ENCODE peak calls at places on chromosomes 6 and 20, in nine cellular contexts. V, G, Q, P, W, A, K, U and C are unnamed samples.

GRCh38 chr6:107661291-107661690 is 162.8 kb downstream of the SCML4 start:
- DNase-seq in V (no peak), G (no peak), Q (peak), P (no peak), W (no peak), A (no peak), K (no peak), U (no peak), C (no peak)

GRCh38 chr20:14344746-14345145 is 7.3 kb upstream of the FLRT3 start:
- DNase-seq in V (no peak), G (no peak), Q (no peak), P (no peak), W (no peak), A (no peak), K (no peak), U (no peak), C (no peak)

GRCh38 chr6:17224056-17224455 is 57.1 kb upstream of the RBM24 start:
- DNase-seq in V (peak), G (no peak), Q (no peak), P (no peak), W (peak), A (no peak), K (no peak), U (no peak), C (no peak)

GRCh38 chr6:168131464-168132415 is 52.7 kb upstream of the FRMD1 start:
- DNase-seq in V (no peak), G (no peak), Q (no peak), P (no peak), W (no peak), A (no peak), K (no peak), U (no peak), C (no peak)

GRCh38 chr6:148508401-148509151 is 165.9 kb downstream of the SASH1 start:
- DNase-seq in V (peak), G (peak), Q (no peak), P (no peak), W (no peak), A (no peak), K (no peak), U (no peak), C (no peak)

GRCh38 chr6:72619883-72620696 is 1.8 kb upstream of the KCNQ5 start:
- DNase-seq in V (no peak), G (peak), Q (no peak), P (peak), W (no peak), A (peak), K (peak), U (peak), C (no peak)

GRCh38 chr6:149332602-149333311 is 15.2 kb downstream of the TAB2 start:
- DNase-seq in V (no peak), G (no peak), Q (no peak), P (no peak), W (no peak), A (no peak), K (no peak), U (no peak), C (no peak)

GRCh38 chr20:19690462-19690861 is 67.6 kb upstream of the RIN2 start:
- DNase-seq in V (no peak), G (peak), Q (no peak), P (no peak), W (no peak), A (no peak), K (no peak), U (no peak), C (no peak)

GRCh38 chr6:7126759-7127158 is 19.0 kb downstream of the RREB1 start:
- DNase-seq in V (no peak), G (no peak), Q (no peak), P (no peak), W (no peak), A (no peak), K (no peak), U (no peak), C (no peak)

GRCh38 chr20:8646026-8646425 is 422.9 kb upstream of the PLCB4 start:
- DNase-seq in V (peak), G (no peak), Q (no peak), P (no peak), W (peak), A (no peak), K (no peak), U (no peak), C (peak)

GRCh38 chr6:158621694-158622544 is 22.6 kb downstream of the DYNLT1 start:
- DNase-seq in V (no peak), G (no peak), Q (no peak), P (no peak), W (no peak), A (no peak), K (no peak), U (no peak), C (no peak)

GRCh38 chr20:2261105-2261504 is 34.7 kb upstream of the TGM3 start:
- DNase-seq in V (no peak), G (no peak), Q (no peak), P (no peak), W (no peak), A (no peak), K (no peak), U (peak), C (peak)

GRCh38 chr20:37315293-37316110 is 26.0 kb downstream of the MANBAL start:
- DNase-seq in V (peak), G (no peak), Q (peak), P (no peak), W (no peak), A (no peak), K (peak), U (peak), C (no peak)

GRCh38 chr20:32970115-32970972 is 33.9 kb downstream of the SUN5 start:
- DNase-seq in V (no peak), G (no peak), Q (no peak), P (no peak), W (no peak), A (no peak), K (no peak), U (no peak), C (no peak)

GRCh38 chr20:25856256-25856884 is 159.7 kb upstream of the ZNF337 start:
- DNase-seq in V (no peak), G (no peak), Q (no peak), P (no peak), W (no peak), A (no peak), K (no peak), U (no peak), C (no peak)

GRCh38 chr6:37177083-37177949 is 7.4 kb downstream of the PIM1 start:
- DNase-seq in V (no peak), G (peak), Q (no peak), P (no peak), W (no peak), A (no peak), K (no peak), U (no peak), C (no peak)

GRCh38 chr6:1324926-1325325 is 13.0 kb downstream of the FOXQ1 start:
- DNase-seq in V (peak), G (no peak), Q (no peak), P (no peak), W (no peak), A (no peak), K (no peak), U (no peak), C (no peak)

GRCh38 chr20:38127011-38127621 is 38.0 kb downstream of the TGM2 start:
- DNase-seq in V (peak), G (no peak), Q (peak), P (no peak), W (no peak), A (no peak), K (peak), U (no peak), C (peak)

GRCh38 chr20:14288341-14289330 is 48.8 kb downstream of the FLRT3 start:
- DNase-seq in V (peak), G (no peak), Q (no peak), P (no peak), W (no peak), A (no peak), K (no peak), U (no peak), C (peak)

GRCh38 chr6:34302929-34303328 is 54.1 kb upstream of the SMIM29 start:
- DNase-seq in V (no peak), G (no peak), Q (no peak), P (no peak), W (no peak), A (no peak), K (no peak), U (no peak), C (no peak)

GRCh38 chr6:77092971-77093370 is 370.3 kb downstream of the HTR1B start:
- DNase-seq in V (peak), G (no peak), Q (no peak), P (no peak), W (peak), A (no peak), K (no peak), U (no peak), C (no peak)

GRCh38 chr20:36836591-36837329 is 39.2 kb upstream of the TLDC2 start:
- DNase-seq in V (peak), G (peak), Q (peak), P (peak), W (no peak), A (peak), K (no peak), U (peak), C (peak)

GRCh38 chr20:50163570-50164317 is 10.2 kb upstream of the PEDS1 start:
- DNase-seq in V (peak), G (no peak), Q (no peak), P (no peak), W (no peak), A (no peak), K (peak), U (no peak), C (peak)

GRCh38 chr6:15929685-15930084 is 199.2 kb upstream of the MYLIP start:
- DNase-seq in V (no peak), G (no peak), Q (no peak), P (no peak), W (no peak), A (no peak), K (no peak), U (no peak), C (peak)
- TF ChIP-seq CTCF in V (no peak), G (no peak), Q (no peak), P (no peak), W (no peak), A (no peak), K (no peak), U (no peak), C (no peak)

GRCh38 chr20:61253640-61254511 is 1.8 kb downstream of the CDH4 start:
- DNase-seq in V (peak), G (peak), Q (no peak), P (peak), W (no peak), A (no peak), K (no peak), U (no peak), C (peak)

GRCh38 chr20:61251529-61252393 is at the start of gene CDH4:
- DNase-seq in V (no peak), G (peak), Q (no peak), P (peak), W (no peak), A (no peak), K (no peak), U (no peak), C (peak)

GRCh38 chr20:61254881-61255589 is 3.0 kb downstream of the CDH4 start:
- DNase-seq in V (peak), G (no peak), Q (no peak), P (no peak), W (no peak), A (no peak), K (no peak), U (no peak), C (peak)

GRCh38 chr20:61252601-61253263 is 671 bp downstream of the CDH4 start:
- DNase-seq in V (no peak), G (peak), Q (no peak), P (peak), W (no peak), A (no peak), K (no peak), U (no peak), C (peak)

DNA sequence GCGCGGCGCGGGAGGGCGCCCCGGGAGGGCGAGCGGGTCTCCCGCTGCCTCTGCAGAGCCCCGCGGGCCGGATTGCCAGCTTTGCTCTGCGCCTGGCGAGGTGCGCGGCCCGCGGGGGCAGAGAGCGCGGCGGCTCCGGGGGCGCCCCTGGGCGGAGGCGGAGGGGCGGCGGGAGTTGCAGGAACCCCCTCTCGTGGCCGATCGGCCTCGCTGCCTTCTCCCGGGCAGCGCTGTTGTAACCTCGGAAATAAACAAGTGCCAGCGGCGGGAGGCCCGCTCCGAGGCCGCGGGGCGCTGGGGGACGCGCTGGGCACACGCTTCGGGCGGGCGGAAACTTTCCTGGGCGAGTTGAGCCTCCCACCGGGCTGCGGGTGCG is 1.2 kb downstream of the CDH4 start:
- DNase-seq in V (peak), G (peak), Q (no peak), P (peak), W (no peak), A (no peak), K (no peak), U (no peak), C (peak)
- TF ChIP-seq CTCF in V (no peak), G (no peak), Q (no peak), P (no peak), W (peak), A (no peak), K (no peak), U (no peak), C (peak)

GRCh38 chr6:122405417-122405816 is 6.0 kb downstream of the HSF2 start:
- DNase-seq in V (peak), G (peak), Q (no peak), P (no peak), W (no peak), A (no peak), K (no peak), U (no peak), C (no peak)
- TF ChIP-seq CTCF in V (peak), G (no peak), Q (no peak), P (no peak), W (peak), A (no peak), K (peak), U (no peak), C (no peak)

DNA sequence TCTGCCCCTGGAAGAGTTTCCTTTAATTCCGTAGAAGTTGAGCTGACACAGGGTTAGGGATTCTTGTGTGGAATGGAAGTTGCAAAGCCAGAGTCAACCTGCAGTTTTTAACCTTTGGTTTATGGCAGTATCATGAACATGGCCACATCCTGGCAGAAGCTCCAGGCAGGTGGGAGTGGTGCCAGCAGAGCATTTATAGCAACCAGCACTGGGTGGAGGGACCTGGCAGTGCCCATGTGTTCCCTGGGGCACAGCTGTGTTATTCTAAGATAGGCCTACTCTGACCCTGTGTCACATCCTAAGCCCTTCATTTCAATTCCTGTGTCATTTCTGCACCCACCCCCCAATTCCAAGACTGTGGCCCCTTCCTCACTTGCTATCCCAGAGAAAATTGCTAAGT is 26.1 kb upstream of the ZNF831 start:
- DNase-seq in V (no peak), G (no peak), Q (no peak), P (no peak), W (no peak), A (no peak), K (peak), U (peak), C (no peak)
- TF ChIP-seq CTCF in V (no peak), G (no peak), Q (no peak), P (no peak), W (no peak), A (no peak), K (no peak), U (no peak), C (no peak)

GRCh38 chr6:126628125-126628524 is 288.2 kb downstream of the CENPW start:
- DNase-seq in V (no peak), G (peak), Q (no peak), P (no peak), W (no peak), A (no peak), K (no peak), U (no peak), C (no peak)
- TF ChIP-seq CTCF in V (no peak), G (peak), Q (no peak), P (no peak), W (no peak), A (no peak), K (no peak), U (no peak), C (no peak)

DNA sequence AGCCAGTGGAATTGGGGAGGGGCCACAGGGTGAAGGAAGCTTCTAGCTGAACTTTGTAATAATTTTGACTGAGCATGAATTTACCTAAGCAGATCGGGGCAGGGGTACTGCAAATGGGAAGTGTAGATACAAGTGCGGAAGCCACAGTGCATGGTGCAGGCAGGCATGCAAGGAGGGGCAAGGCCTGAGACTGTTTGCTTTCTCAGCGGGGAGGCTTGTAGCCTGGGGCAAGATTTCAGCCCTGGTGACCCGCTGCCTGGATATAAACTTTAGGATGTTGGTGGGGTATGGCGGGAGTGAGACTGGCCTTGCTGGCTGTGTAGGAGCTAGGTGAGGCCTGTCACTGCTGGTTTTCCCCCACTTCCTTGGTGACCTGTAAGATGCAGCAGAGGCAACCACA is 266.4 kb upstream of the PREP start:
- DNase-seq in V (no peak), G (peak), Q (no peak), P (no peak), W (no peak), A (no peak), K (no peak), U (no peak), C (no peak)
- TF ChIP-seq CTCF in V (no peak), G (no peak), Q (no peak), P (no peak), W (no peak), A (no peak), K (no peak), U (no peak), C (no peak)